ENCODE peak calls at places on chromosomes 13 and 19, in five cellular contexts. G, V, M, W and S are unnamed samples.
A peak's percentile ranks its signal among the peaks of the same experiment; 100 is the strongest.

GRCh38 chr13:113110048-113110851 is 4.7 kb downstream of the F7 start:
- DNase-seq in G (no peak), V (no peak), M (no peak), W (no peak), S (no peak)

GRCh38 chr13:26967119-26968038 is 204.2 kb downstream of the USP12 start:
- DNase-seq in G (no peak), V (no peak), M (no peak), W (no peak), S (peak; percentile 30)

GRCh38 chr19:14555918-14556661 is 15.8 kb downstream of the NDUFB7 start:
- DNase-seq in G (no peak), V (no peak), M (no peak), W (peak; percentile 39), S (no peak)

GRCh38 chr19:55340784-55341147 is 1.1 kb downstream of the KMT5C start:
- DNase-seq in G (no peak), V (no peak), M (peak; percentile 41), W (no peak), S (peak; percentile 54)

GRCh38 chr13:39767791-39768564 is 112.5 kb downstream of the COG6 start:
- DNase-seq in G (no peak), V (no peak), M (no peak), W (no peak), S (no peak)

GRCh38 chr13:69948016-69948415 is 159.6 kb upstream of the ATXN8OS start:
- DNase-seq in G (no peak), V (no peak), M (no peak), W (no peak), S (no peak)

GRCh38 chr13:51298812-51299211 is 40.7 kb upstream of the SERPINE3 start:
- DNase-seq in G (no peak), V (no peak), M (no peak), W (peak; percentile 18), S (no peak)

GRCh38 chr13:113630804-113631203 is 27.2 kb downstream of the ATP4B start:
- DNase-seq in G (no peak), V (no peak), M (no peak), W (no peak), S (no peak)

GRCh38 chr19:17765069-17765618 is 13.9 kb downstream of the FCHO1 start:
- DNase-seq in G (peak; percentile 68), V (peak; percentile 15), M (no peak), W (no peak), S (no peak)

GRCh38 chr19:46748325-46749109 is 2.3 kb upstream of the STRN4 start:
- DNase-seq in G (peak; percentile 78), V (no peak), M (peak; percentile 86), W (peak; percentile 61), S (peak; percentile 64)

GRCh38 chr19:52188822-52189744 is 769 bp upstream of the PPP2R1A start:
- DNase-seq in G (peak; percentile 24), V (no peak), M (peak; percentile 43), W (no peak), S (no peak)

GRCh38 chr19:11708457-11708856 is 30.3 kb downstream of the ZNF823 start:
- DNase-seq in G (no peak), V (no peak), M (no peak), W (no peak), S (no peak)

GRCh38 chr19:6710273-6711077 is 10.0 kb downstream of the C3 start:
- DNase-seq in G (no peak), V (no peak), M (no peak), W (no peak), S (no peak)

GRCh38 chr19:988510-988909 is 4.4 kb downstream of the WDR18 start:
- DNase-seq in G (no peak), V (no peak), M (no peak), W (no peak), S (no peak)

GRCh38 chr19:19061491-19061890 is 2.3 kb upstream of the SLC25A42 start:
- DNase-seq in G (no peak), V (no peak), M (no peak), W (no peak), S (peak; percentile 79)

GRCh38 chr13:100589178-100589725 is 663 bp upstream of the GGACT start:
- DNase-seq in G (no peak), V (no peak), M (no peak), W (peak; percentile 6), S (no peak)

GRCh38 chr13:51280379-51280940 is 58.3 kb downstream of the FAM124A start:
- DNase-seq in G (no peak), V (no peak), M (no peak), W (no peak), S (no peak)

GRCh38 chr19:45355402-45355801 is 14.9 kb downstream of the KLC3 start:
- DNase-seq in G (no peak), V (no peak), M (no peak), W (no peak), S (no peak)

GRCh38 chr19:5498817-5499535 is 43.8 kb downstream of the ZNRF4 start:
- DNase-seq in G (no peak), V (peak; percentile 41), M (no peak), W (no peak), S (no peak)

GRCh38 chr13:50421457-50422130 is 406.4 kb downstream of the KCNRG start:
- DNase-seq in G (no peak), V (no peak), M (no peak), W (peak; percentile 59), S (no peak)

GRCh38 chr13:62483774-62484173 is 1068.1 kb upstream of the PCDH20 start:
- DNase-seq in G (no peak), V (no peak), M (no peak), W (no peak), S (no peak)

GRCh38 chr19:49084206-49085019 is 838 bp upstream of the SNRNP70 start:
- DNase-seq in G (no peak), V (no peak), M (no peak), W (no peak), S (no peak)